ENCODE peak calls at places on chromosomes 4 and X, in four cellular contexts. D is mesendoderm, V is psoas muscle, T is Karpas-422. M is an unnamed sample.

GRCh38 chr4:153257151-153257620 is 52.9 kb downstream of the TRIM2 start:
- DNase-seq in D (peak; percentile 93), V (no peak), T (no peak), M (no peak)

GRCh38 chr4:76718806-76719205 is 179.1 kb downstream of the SOWAHB start:
- DNase-seq in D (peak; percentile 59), V (no peak), T (no peak), M (no peak)

GRCh38 chrX:41302293-41302868 is 31.6 kb upstream of the DDX3X start:
- DNase-seq in D (peak; percentile 7), V (no peak), T (no peak), M (peak; percentile 31)

GRCh38 chr4:185424905-185425599 is 712 bp downstream of the UFSP2 start:
- DNase-seq in D (peak; percentile 14), V (no peak), T (peak; percentile 41), M (peak; percentile 31)

GRCh38 chrX:136192839-136193414 is 45.6 kb downstream of the FHL1 start:
- DNase-seq in D (no peak), V (no peak), T (no peak), M (no peak)

GRCh38 chr4:67035986-67036385 is 509.3 kb downstream of the CENPC start:
- DNase-seq in D (no peak), V (no peak), T (no peak), M (peak; percentile 72)

GRCh38 chr4:169810325-169811323 is 52.9 kb upstream of the HPF1 start:
- DNase-seq in D (peak; percentile 81), V (no peak), T (peak; percentile 76), M (peak; percentile 78)

GRCh38 chr4:154049457-154050181 is 260.7 kb upstream of the SFRP2 start:
- DNase-seq in D (peak; percentile 79), V (no peak), T (peak; percentile 91), M (peak; percentile 2)

GRCh38 chrX:71056857-71057256 is 11.3 kb downstream of the SNX12 start:
- DNase-seq in D (no peak), V (no peak), T (no peak), M (no peak)

GRCh38 chr4:11297201-11297600 is 131.5 kb downstream of the HS3ST1 start:
- DNase-seq in D (no peak), V (no peak), T (no peak), M (peak; percentile 84)

GRCh38 chr4:100582146-100582545 is 64.3 kb upstream of the EMCN start:
- DNase-seq in D (no peak), V (peak; percentile 43), T (no peak), M (no peak)

GRCh38 chrX:110383414-110383813 is 24.8 kb downstream of the RTL9 start:
- DNase-seq in D (no peak), V (no peak), T (no peak), M (no peak)

DNA sequence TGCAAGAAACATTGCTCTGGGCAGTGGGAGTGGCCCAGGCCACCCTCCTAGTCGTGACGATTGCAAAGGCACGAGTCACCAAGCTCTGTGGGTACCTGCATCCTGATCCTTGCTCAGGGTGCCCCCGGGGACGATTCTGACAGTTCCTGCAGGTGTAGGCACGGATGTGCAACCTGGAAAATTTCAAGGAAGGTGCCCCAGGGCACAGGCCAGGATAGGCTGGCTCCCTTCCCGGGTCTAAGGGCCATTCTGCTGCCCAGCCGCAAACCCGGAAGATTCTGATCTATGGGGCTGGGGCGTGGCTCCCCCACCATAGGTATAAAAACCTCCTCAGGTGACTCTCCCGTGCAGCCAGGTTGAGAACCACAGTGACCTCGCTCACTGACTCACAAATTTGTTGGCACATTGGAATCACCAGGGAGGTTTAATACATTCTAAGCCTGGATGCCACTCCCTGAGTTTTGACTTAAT is 228.5 kb downstream of the PTTG2 start:
- DNase-seq in D (no peak), V (no peak), T (no peak), M (peak; percentile 79)
- H3K27me3 ChIP-seq in D (no peaks in the 10 kb centered on the region), V (no peaks in the 10 kb centered on the region), T (no peaks in the 10 kb centered on the region), M (no peaks in the 10 kb centered on the region)

GRCh38 chrX:48945517-48946348 is 11.7 kb downstream of the OTUD5 start:
- DNase-seq in D (peak; percentile 56), V (no peak), T (peak; percentile 72), M (peak; percentile 8)
- H3K27me3 ChIP-seq in D (no peaks in the 10 kb centered on the region), V (no peaks in the 10 kb centered on the region), T (no peaks in the 10 kb centered on the region), M (no peaks in the 10 kb centered on the region)

GRCh38 chr4:3700223-3700622 is 66.0 kb upstream of the ADRA2C start:
- DNase-seq in D (no peak), V (peak; percentile 19), T (no peak), M (no peak)

GRCh38 chr4:3699261-3699660 is 66.9 kb upstream of the ADRA2C start:
- DNase-seq in D (no peak), V (peak; percentile 18), T (no peak), M (no peak)

GRCh38 chr4:3701271-3702083 is 64.7 kb upstream of the ADRA2C start:
- DNase-seq in D (no peak), V (peak; percentile 48), T (no peak), M (no peak)

GRCh38 chr4:3700736-3701135 is 65.4 kb upstream of the ADRA2C start:
- DNase-seq in D (no peak), V (no peak), T (no peak), M (no peak)

GRCh38 chr4:3699678-3700077 is 66.5 kb upstream of the ADRA2C start:
- DNase-seq in D (peak; percentile 16), V (peak; percentile 19), T (no peak), M (no peak)
- H3K27me3 ChIP-seq in D (no peaks in the 10 kb centered on the region), V (peaks cover 50% of the 10 kb centered on the region), T (no peaks in the 10 kb centered on the region), M (no peaks in the 10 kb centered on the region)

GRCh38 chr4:8852118-8852704 is 19.4 kb downstream of the HMX1 start:
- DNase-seq in D (no peak), V (peak; percentile 34), T (no peak), M (no peak)

GRCh38 chr4:8851321-8852117 is 20.1 kb downstream of the HMX1 start:
- DNase-seq in D (no peak), V (peak; percentile 48), T (no peak), M (no peak)

GRCh38 chr4:8849266-8850073 is 22.2 kb downstream of the HMX1 start:
- DNase-seq in D (no peak), V (peak; percentile 33), T (no peak), M (no peak)

GRCh38 chr4:8850074-8850829 is 21.4 kb downstream of the HMX1 start:
- DNase-seq in D (no peak), V (peak; percentile 23), T (no peak), M (no peak)

GRCh38 chr4:8850830-8851188 is 20.8 kb downstream of the HMX1 start:
- DNase-seq in D (no peak), V (no peak), T (no peak), M (no peak)
- H3K27me3 ChIP-seq in D (no peaks in the 10 kb centered on the region), V (peaks cover 62% of the 10 kb centered on the region), T (no peaks in the 10 kb centered on the region), M (no peaks in the 10 kb centered on the region)

GRCh38 chr4:89836897-89837384 is at the start of gene SNCA:
- DNase-seq in D (peak; percentile 90), V (peak; percentile 60), T (no peak), M (peak; percentile 60)

GRCh38 chr4:89836031-89836777 is 757 bp downstream of the SNCA start:
- DNase-seq in D (peak; percentile 34), V (no peak), T (no peak), M (no peak)

GRCh38 chr4:89839558-89839957 is 2.6 kb upstream of the SNCA start:
- DNase-seq in D (no peak), V (no peak), T (no peak), M (no peak)

GRCh38 chr4:89837385-89837995 is 529 bp upstream of the SNCA start:
- DNase-seq in D (peak; percentile 72), V (no peak), T (no peak), M (peak; percentile 67)

DNA sequence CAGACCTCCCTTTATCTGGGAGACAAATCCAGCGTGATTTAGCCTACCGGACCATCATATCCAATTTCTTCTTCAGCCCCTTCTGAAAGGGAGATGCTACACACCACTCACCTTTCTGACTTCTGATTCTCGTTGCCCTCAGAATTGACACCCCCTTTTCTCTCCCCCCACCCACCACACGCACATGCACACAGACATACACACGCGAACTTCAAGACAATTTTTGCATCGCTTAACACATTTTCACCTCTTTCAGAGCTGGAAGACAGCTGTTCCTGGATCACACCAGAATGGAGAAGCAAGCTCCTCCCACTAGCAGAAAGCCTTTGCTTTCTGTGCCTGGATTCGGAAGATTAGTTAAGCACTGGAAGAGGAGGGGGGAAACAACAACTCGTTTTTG is 1.0 kb upstream of the SNCA start:
- DNase-seq in D (peak; percentile 48), V (no peak), T (no peak), M (peak; percentile 52)
- H3K27me3 ChIP-seq in D (peaks cover 1% of the 10 kb centered on the region), V (peaks cover 43% of the 10 kb centered on the region), T (peaks cover 3% of the 10 kb centered on the region), M (no peaks in the 10 kb centered on the region)

DNA sequence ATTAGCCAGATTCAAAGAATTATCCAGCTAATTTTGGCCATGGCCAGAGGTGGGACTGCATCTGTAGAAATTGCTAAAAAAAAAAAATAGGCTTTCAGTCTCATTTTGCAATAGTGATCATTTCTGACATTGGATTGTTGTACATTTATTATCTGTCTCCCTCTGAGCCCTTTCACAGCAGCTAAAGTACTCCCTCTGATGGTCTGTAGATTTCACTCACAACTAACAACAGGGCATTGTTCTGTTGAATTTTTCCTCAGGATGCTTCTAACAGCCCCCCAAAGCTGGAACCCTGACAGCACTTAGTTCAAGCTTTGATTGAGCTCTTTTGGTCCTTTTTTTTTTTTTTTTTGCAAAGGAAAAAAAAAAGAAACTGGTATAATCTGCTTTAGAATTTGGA is 406.6 kb downstream of the SMARCA1 start:
- DNase-seq in D (no peak), V (no peak), T (no peak), M (no peak)
- H3K27me3 ChIP-seq in D (no peaks in the 10 kb centered on the region), V (no peaks in the 10 kb centered on the region), T (no peaks in the 10 kb centered on the region), M (no peaks in the 10 kb centered on the region)

DNA sequence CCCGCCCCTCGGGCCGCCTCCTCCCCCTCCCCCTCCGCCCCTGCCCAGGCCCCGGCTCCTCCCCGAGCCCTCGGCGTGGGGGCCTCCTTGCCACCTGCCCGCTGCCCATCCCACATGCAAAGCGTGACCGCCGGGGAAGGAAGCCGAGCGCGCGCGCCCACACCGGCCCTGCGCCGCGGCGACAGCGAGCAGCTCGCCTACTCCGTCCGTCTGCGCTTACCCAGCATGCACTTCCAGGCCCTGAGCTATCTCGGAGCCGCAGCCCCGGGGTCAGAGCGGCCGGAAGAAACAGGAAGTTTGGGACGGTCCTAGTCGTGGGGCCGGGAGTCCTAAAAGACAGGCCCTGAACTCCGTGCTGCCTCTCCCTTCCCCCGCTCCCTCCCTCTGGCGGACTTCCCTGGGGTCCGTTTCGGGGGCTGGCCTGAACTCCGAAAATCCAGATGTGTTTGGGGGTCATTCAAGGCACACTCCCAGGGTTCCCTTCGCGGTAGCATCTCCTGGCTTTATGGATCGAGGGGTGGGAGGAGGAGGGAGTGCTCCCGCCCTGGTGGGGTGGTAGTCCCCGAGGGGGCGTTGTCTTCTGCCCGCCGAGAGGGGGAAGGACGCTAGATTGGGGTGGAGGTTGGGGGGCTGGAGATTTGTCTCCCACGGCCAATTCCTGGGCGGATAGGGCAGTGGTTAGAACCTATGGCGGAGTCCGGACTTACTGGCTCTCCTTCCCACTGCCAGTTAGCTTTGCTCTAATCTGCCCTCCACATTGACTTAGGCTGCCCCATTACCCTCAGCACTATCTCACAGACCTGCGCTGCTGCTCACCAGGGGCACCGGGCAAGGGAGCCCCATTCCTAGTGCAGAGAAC is 25.0 kb upstream of the BCORL1 start:
- DNase-seq in D (peak; percentile 90), V (peak; percentile 76), T (peak; percentile 93), M (no peak)
- H3K27me3 ChIP-seq in D (peaks cover 8% of the 10 kb centered on the region), V (peaks cover 14% of the 10 kb centered on the region), T (no peaks in the 10 kb centered on the region), M (no peaks in the 10 kb centered on the region)

GRCh38 chrX:153161952-153162351 is 17.1 kb upstream of the MAGEA1 start:
- DNase-seq in D (no peak), V (no peak), T (no peak), M (no peak)
- H3K27me3 ChIP-seq in D (no peaks in the 10 kb centered on the region), V (peaks cover 9% of the 10 kb centered on the region), T (no peaks in the 10 kb centered on the region), M (no peaks in the 10 kb centered on the region)